ENCODE peak calls at places on chromosomes 7 and 10, in four cellular contexts. D, S, P and Q are unnamed samples.

GRCh38 chr7:2040893-2041270 is 191.9 kb downstream of the MAD1L1 start:
- DNase-seq in S (no peak), D (no peak), P (no peak), Q (no peak)

GRCh38 chr10:132632091-132632561 is 94.5 kb downstream of the INPP5A start:
- DNase-seq in S (no peak), P (peak; percentile 76), D (no peak), Q (no peak)

GRCh38 chr7:39017369-39017768 is 39.7 kb downstream of the POU6F2 start:
- DNase-seq in D (no peak), P (no peak), S (no peak), Q (no peak)

GRCh38 chr10:28668363-28669226 is 8.7 kb upstream of the BAMBI start:
- DNase-seq in P (peak; percentile 63), S (no peak), D (no peak), Q (no peak)

GRCh38 chr7:5584091-5584490 is 160.5 kb upstream of the TNRC18 start:
- DNase-seq in P (no peak), D (no peak), S (no peak), Q (no peak)

GRCh38 chr7:64359543-64359942 is 45.8 kb downstream of the ZNF736 start:
- DNase-seq in S (no peak), P (no peak), D (no peak), Q (no peak)

GRCh38 chr10:79348640-79348988 is 1.3 kb downstream of the PPIF start:
- DNase-seq in S (no peak), P (no peak), D (no peak), Q (no peak)

GRCh38 chr7:44976746-44977196 is 2.0 kb downstream of the MYO1G start:
- DNase-seq in S (no peak), P (no peak), D (no peak), Q (no peak)

GRCh38 chr7:91847881-91848599 is 32.5 kb downstream of the MTERF1 start:
- DNase-seq in S (no peak), D (no peak), P (no peak), Q (no peak)